ENCODE peak calls at places on chromosomes 12 and 14, in four cellular contexts. M is DND-41, U is HCT116, F is keratinocyte. H is an unnamed sample. For H3K27me3, the result is how much of the 10 kb centered on the place peaks cover.

GRCh38 chr12:56129210-56129691 is 1.2 kb downstream of the ESYT1 start:
- DNase-seq in M (peak), U (no peak), F (no peak), H (peak)

GRCh38 chr12:80941916-80942315 is 4.2 kb upstream of the LIN7A start:
- DNase-seq in M (no peak), U (no peak), F (no peak), H (no peak)

GRCh38 chr12:51852404-51853137 is 4.1 kb upstream of the FIGNL2 start:
- DNase-seq in M (no peak), U (no peak), F (no peak), H (no peak)

GRCh38 chr14:62988967-62989366 is 56.3 kb downstream of the KCNH5 start:
- DNase-seq in M (no peak), U (no peak), F (no peak), H (no peak)

GRCh38 chr12:26691234-26691970 is 141.6 kb downstream of the ITPR2 start:
- DNase-seq in M (no peak), U (peak), F (peak), H (peak)

GRCh38 chr12:104604070-104604994 is 147.6 kb downstream of the CHST11 start:
- DNase-seq in M (no peak), U (peak), F (peak), H (peak)

GRCh38 chr14:89424241-89424640 is 7.2 kb upstream of the FOXN3 start:
- DNase-seq in M (no peak), U (no peak), F (no peak), H (no peak)

GRCh38 chr14:30114051-30114450 is 186.4 kb upstream of the PRKD1 start:
- DNase-seq in M (no peak), U (no peak), F (no peak), H (no peak)

GRCh38 chr12:110080410-110080809 is 32.1 kb upstream of the C12orf76 start:
- DNase-seq in M (no peak), U (no peak), F (no peak), H (no peak)

GRCh38 chr12:52334185-52334584 is 13.0 kb upstream of the KRT83 start:
- DNase-seq in M (no peak), U (no peak), F (no peak), H (no peak)

GRCh38 chr12:80041691-80042090 is 57.6 kb upstream of the OTOGL start:
- DNase-seq in M (no peak), U (no peak), F (no peak), H (no peak)

GRCh38 chr14:100698719-100699448 is 27.8 kb upstream of the DLK1 start:
- DNase-seq in M (no peak), U (no peak), F (no peak), H (no peak)

GRCh38 chr14:100706200-100706599 is 20.5 kb upstream of the DLK1 start:
- DNase-seq in M (no peak), U (no peak), F (no peak), H (no peak)

GRCh38 chr14:100701314-100701713 is 25.4 kb upstream of the DLK1 start:
- DNase-seq in M (no peak), U (no peak), F (no peak), H (no peak)

GRCh38 chr14:100703574-100704220 is 23.0 kb upstream of the DLK1 start:
- DNase-seq in M (no peak), U (no peak), F (no peak), H (peak)

DNA sequence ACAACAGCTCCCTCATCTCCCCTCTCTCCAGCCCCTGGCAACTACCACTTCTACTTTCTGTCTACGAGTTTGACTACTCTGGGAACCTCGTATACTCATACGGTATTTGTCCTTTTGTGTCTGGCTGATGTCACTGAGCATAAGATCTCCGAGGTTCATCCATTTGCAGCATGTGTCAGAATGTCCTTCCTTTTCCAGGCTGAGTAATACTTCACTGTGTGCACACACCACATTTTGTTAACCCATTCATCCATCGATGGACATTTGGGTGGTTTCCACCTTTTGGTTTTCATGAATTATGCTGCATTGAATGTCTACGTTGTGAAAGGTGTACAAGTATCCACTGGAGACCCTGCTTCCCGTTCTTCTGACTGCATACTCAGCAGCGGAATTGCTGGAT is 24.1 kb upstream of the DLK1 start:
- DNase-seq in M (no peak), U (no peak), F (no peak), H (no peak)
- H2AFZ ChIP-seq in M (no peak), U (no peak), F (no peak), H (no peak)

DNA sequence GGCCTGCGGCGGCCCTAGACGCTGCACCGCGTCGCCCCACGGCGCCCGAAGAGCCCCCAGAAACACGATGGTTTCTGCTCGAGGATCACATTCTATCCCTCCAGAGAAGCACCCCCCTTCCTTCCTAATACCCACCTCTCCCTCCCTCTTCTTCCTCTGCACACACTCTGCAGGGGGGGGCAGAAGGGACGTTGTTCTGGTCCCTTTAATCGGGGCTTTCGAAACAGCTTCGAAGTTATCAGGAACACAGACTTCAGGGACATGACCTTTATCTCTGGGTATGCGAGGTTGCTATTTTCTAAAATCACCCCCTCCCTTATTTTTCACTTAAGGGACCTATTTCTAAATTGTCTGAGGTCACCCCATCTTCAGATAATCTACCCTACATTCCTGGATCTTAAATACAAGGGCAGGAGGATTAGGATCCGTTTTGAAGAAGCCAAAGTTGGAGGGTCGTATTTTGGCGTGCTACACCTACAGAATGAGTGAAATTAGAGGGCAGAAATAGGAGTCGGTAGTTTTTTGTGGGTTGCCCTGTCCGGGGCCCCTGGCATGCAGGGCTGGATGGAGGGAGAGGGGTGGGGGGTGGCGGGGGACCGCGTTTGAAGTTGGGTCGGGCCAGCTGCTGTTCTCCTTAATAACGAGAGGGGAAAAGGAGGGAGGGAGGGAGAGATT is 449 bp upstream of the CCND2 start:
- DNase-seq in M (peak), U (no peak), F (no peak), H (no peak)
- H3K27me3 ChIP-seq in M (half or more), U (under half), F (under half), H (half or more)

GRCh38 chr12:1553987-1554982 is 40.1 kb downstream of the FBXL14 start:
- DNase-seq in M (no peak), U (no peak), F (no peak), H (peak)

GRCh38 chr12:1565172-1565571 is 29.2 kb downstream of the FBXL14 start:
- DNase-seq in M (no peak), U (no peak), F (no peak), H (no peak)

GRCh38 chr12:1562813-1563412 is 31.5 kb downstream of the FBXL14 start:
- DNase-seq in M (no peak), U (no peak), F (no peak), H (peak)

GRCh38 chr12:1560704-1561103 is 33.7 kb downstream of the FBXL14 start:
- DNase-seq in M (no peak), U (no peak), F (no peak), H (no peak)

DNA sequence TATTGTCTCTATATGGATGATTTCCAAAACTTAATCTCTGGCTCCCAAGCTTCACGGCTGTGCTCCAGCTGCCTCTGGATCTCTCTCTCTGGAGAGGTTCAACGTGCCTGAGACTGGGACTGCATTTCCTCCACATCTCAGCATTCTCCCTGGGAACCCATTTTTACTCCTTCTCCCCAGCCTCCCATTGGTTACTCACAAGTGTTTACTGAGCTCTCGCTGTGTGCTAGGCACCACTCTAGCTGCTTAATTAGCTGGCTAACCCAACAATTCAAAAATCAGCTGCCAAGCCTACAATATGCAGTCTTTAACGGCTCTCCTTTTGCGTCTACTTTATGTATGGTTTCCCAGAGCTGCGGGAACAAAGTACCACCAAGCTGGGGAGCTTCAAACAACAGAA is 34.7 kb downstream of the FBXL14 start:
- DNase-seq in M (no peak), U (no peak), F (no peak), H (no peak)
- H2AFZ ChIP-seq in M (no peak), U (no peak), F (no peak), H (no peak)

GRCh38 chr12:22986997-22987396 is 362.0 kb downstream of the ETNK1 start:
- DNase-seq in M (no peak), U (no peak), F (peak), H (no peak)
- H3K27me3 ChIP-seq in M (under half), U (under half), F (under half), H (under half)

DNA sequence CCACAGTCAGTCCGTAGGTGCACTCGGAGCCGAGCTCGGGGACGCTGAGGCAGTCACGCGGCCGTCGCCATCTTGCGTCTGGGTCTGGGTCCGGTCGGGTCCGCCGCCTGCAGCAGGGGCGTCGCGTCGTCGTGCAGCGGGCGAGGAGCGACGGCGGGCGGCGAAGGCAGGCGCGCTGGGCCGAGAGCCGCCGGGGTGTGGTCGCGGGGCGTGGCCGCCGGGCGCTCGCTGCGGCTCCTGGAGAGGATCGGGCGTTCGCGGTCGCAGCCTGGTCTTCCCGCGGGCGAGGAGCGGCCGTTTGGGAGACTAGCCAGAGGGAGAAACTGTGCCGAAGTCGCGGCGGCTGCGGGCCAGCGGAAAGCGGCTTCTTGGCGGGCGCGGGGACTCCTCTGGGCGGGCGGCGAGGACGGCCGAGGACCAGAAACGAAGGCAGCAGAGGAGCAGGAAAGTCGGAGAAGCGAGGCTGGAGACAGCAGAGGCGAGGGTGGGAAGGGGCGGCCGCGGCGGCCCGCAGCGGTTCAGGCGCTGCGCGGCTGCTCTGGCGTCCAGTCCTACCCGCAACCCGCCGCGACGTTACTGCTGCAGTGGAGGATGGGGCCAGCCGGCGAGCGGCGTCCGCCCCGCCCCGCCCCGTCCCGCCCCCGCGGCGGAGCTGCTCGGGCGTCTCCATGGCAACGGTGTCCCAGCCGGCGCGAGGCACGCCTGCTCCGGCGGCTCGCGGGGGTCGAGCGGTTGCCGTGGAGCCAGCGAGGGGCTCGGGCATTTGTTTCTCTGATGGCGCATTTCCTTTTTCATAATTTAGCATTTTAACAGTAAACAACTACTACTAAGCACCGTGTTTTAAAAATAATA is at the start of gene PNMA1:
- DNase-seq in M (peak), U (no peak), F (no peak), H (peak)
- H2AFZ ChIP-seq in M (peak), U (no peak), F (peak), H (peak)

GRCh38 chr14:104799239-104799599 is 1.7 kb upstream of the ZBTB42 start:
- DNase-seq in M (no peak), U (no peak), F (no peak), H (no peak)

GRCh38 chr14:104797112-104798044 is 1.8 kb upstream of the AKT1 start:
- DNase-seq in M (no peak), U (no peak), F (no peak), H (peak)

GRCh38 chr14:104796682-104797081 is 1.1 kb upstream of the AKT1 start:
- DNase-seq in M (no peak), U (no peak), F (no peak), H (no peak)

GRCh38 chr14:104799657-104800599 is 973 bp upstream of the ZBTB42 start:
- DNase-seq in M (peak), U (no peak), F (peak), H (peak)

GRCh38 chr14:104798300-104799238 is 2.3 kb upstream of the ZBTB42 start:
- DNase-seq in M (no peak), U (no peak), F (no peak), H (no peak)
- H3K27me3 ChIP-seq in M (under half), U (under half), F (under half), H (under half)

GRCh38 chr12:78732481-78732880 is 132.1 kb upstream of the SYT1 start:
- DNase-seq in M (no peak), U (no peak), F (no peak), H (no peak)

GRCh38 chr12:78725951-78726550 is 138.5 kb upstream of the SYT1 start:
- DNase-seq in M (no peak), U (no peak), F (no peak), H (no peak)

GRCh38 chr12:78721906-78722305 is 142.7 kb upstream of the SYT1 start:
- DNase-seq in M (no peak), U (no peak), F (no peak), H (no peak)

GRCh38 chr12:78725033-78725432 is 139.5 kb upstream of the SYT1 start:
- DNase-seq in M (no peak), U (no peak), F (no peak), H (no peak)

DNA sequence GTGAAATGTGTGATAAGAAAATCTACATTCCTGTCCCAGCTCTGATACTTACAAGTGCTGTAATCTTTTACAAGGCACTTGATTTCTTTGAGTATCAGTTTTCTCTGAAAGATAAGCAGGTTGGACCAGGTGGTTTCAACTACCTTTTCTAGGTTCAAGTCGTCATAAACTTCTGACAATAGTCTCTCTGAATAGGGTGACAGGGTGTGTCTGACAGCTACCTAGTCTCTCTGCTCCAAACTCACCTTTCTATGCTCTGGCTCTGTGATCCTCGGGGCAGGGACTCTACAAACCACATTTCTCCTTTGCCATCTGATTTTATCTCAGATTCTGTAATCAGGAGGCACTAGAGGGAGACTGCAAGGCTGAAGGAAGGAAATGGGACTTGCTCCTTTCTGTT is 137.7 kb upstream of the SYT1 start:
- DNase-seq in M (no peak), U (no peak), F (no peak), H (peak)
- H2AFZ ChIP-seq in M (no peak), U (peak), F (no peak), H (peak)

GRCh38 chr12:58026892-58027891 is 85.8 kb downstream of the ATP23 start:
- DNase-seq in M (no peak), U (no peak), F (no peak), H (no peak)
- H3K27me3 ChIP-seq in M (under half), U (under half), F (under half), H (under half)

GRCh38 chr14:101103321-101103901 is 199.9 kb upstream of the RTL1 start:
- DNase-seq in M (no peak), U (no peak), F (no peak), H (no peak)
- H2AFZ ChIP-seq in M (no peak), U (no peak), F (no peak), H (no peak)

H was measured in PC-9.